ENCODE peak calls at places on chromosomes 16 and 17, in seven cellular contexts. One of them, this sample, is unnamed.

GRCh38 chr17:78019367-78019975 is 61.0 kb downstream of the TNRC6C start:
- DNase-seq in stimulated activated CD8-positive, alpha-beta memory T cell treated with anti-CD3 and anti-CD28 coated beads, Interleukin-4, amount 100 ng/mL, for 24 hours: no peak
- DNase-seq in astrocyte of the hippocampus: peak; percentile 48
- DNase-seq in hepatocyte: peak; percentile 32
- DNase-seq in psoas muscle: no peak
- DNase-seq in effector memory CD4-positive, alpha-beta T cell: no peak
- DNase-seq in A172: peak; percentile 35
- DNase-seq in this sample: peak; percentile 59

GRCh38 chr17:36933174-36934143 is 3.8 kb upstream of the LHX1 start:
- DNase-seq in stimulated activated CD8-positive, alpha-beta memory T cell treated with anti-CD3 and anti-CD28 coated beads, Interleukin-4, amount 100 ng/mL, for 24 hours: no peak
- DNase-seq in astrocyte of the hippocampus: peak; percentile 16
- DNase-seq in hepatocyte: no peak
- DNase-seq in psoas muscle: no peak
- DNase-seq in effector memory CD4-positive, alpha-beta T cell: no peak
- DNase-seq in A172: no peak
- DNase-seq in this sample: no peak

GRCh38 chr17:36851230-36851629 is 86.0 kb upstream of the LHX1 start:
- DNase-seq in stimulated activated CD8-positive, alpha-beta memory T cell treated with anti-CD3 and anti-CD28 coated beads, Interleukin-4, amount 100 ng/mL, for 24 hours: no peak
- DNase-seq in astrocyte of the hippocampus: no peak
- DNase-seq in hepatocyte: peak; percentile 43
- DNase-seq in psoas muscle: no peak
- DNase-seq in effector memory CD4-positive, alpha-beta T cell: no peak
- DNase-seq in A172: peak; percentile 92
- DNase-seq in this sample: peak; percentile 57

GRCh38 chr16:55846598-55847346 is 13.9 kb upstream of the CES1 start:
- DNase-seq in stimulated activated CD8-positive, alpha-beta memory T cell treated with anti-CD3 and anti-CD28 coated beads, Interleukin-4, amount 100 ng/mL, for 24 hours: no peak
- DNase-seq in astrocyte of the hippocampus: no peak
- DNase-seq in hepatocyte: no peak
- DNase-seq in psoas muscle: no peak
- DNase-seq in effector memory CD4-positive, alpha-beta T cell: no peak
- DNase-seq in A172: no peak
- DNase-seq in this sample: no peak

GRCh38 chr17:70775667-70776066 is 606.3 kb downstream of the KCNJ2 start:
- DNase-seq in stimulated activated CD8-positive, alpha-beta memory T cell treated with anti-CD3 and anti-CD28 coated beads, Interleukin-4, amount 100 ng/mL, for 24 hours: no peak
- DNase-seq in astrocyte of the hippocampus: no peak
- DNase-seq in hepatocyte: no peak
- DNase-seq in psoas muscle: no peak
- DNase-seq in effector memory CD4-positive, alpha-beta T cell: no peak
- DNase-seq in A172: no peak
- DNase-seq in this sample: no peak

GRCh38 chr17:35130392-35130791 is 9.0 kb downstream of the FNDC8 start:
- DNase-seq in stimulated activated CD8-positive, alpha-beta memory T cell treated with anti-CD3 and anti-CD28 coated beads, Interleukin-4, amount 100 ng/mL, for 24 hours: no peak
- DNase-seq in astrocyte of the hippocampus: no peak
- DNase-seq in hepatocyte: no peak
- DNase-seq in psoas muscle: no peak
- DNase-seq in effector memory CD4-positive, alpha-beta T cell: no peak
- DNase-seq in A172: no peak
- DNase-seq in this sample: no peak

GRCh38 chr16:46736695-46737094 is 11.4 kb downstream of the MYLK3 start:
- DNase-seq in stimulated activated CD8-positive, alpha-beta memory T cell treated with anti-CD3 and anti-CD28 coated beads, Interleukin-4, amount 100 ng/mL, for 24 hours: no peak
- DNase-seq in astrocyte of the hippocampus: no peak
- DNase-seq in hepatocyte: no peak
- DNase-seq in psoas muscle: no peak
- DNase-seq in effector memory CD4-positive, alpha-beta T cell: no peak
- DNase-seq in A172: no peak
- DNase-seq in this sample: no peak

GRCh38 chr16:63289834-63290460 is 1253.7 kb upstream of the CDH8 start:
- DNase-seq in stimulated activated CD8-positive, alpha-beta memory T cell treated with anti-CD3 and anti-CD28 coated beads, Interleukin-4, amount 100 ng/mL, for 24 hours: no peak
- DNase-seq in astrocyte of the hippocampus: peak; percentile 53
- DNase-seq in hepatocyte: peak; percentile 74
- DNase-seq in psoas muscle: no peak
- DNase-seq in effector memory CD4-positive, alpha-beta T cell: no peak
- DNase-seq in A172: peak; percentile 65
- DNase-seq in this sample: peak; percentile 54

GRCh38 chr16:14502932-14503741 is 126.9 kb downstream of the PARN start:
- DNase-seq in stimulated activated CD8-positive, alpha-beta memory T cell treated with anti-CD3 and anti-CD28 coated beads, Interleukin-4, amount 100 ng/mL, for 24 hours: no peak
- DNase-seq in astrocyte of the hippocampus: peak; percentile 74
- DNase-seq in hepatocyte: no peak
- DNase-seq in psoas muscle: no peak
- DNase-seq in effector memory CD4-positive, alpha-beta T cell: no peak
- DNase-seq in A172: peak; percentile 67
- DNase-seq in this sample: no peak

GRCh38 chr16:57651344-57652333 is 16.5 kb upstream of the ADGRG3 start:
- DNase-seq in stimulated activated CD8-positive, alpha-beta memory T cell treated with anti-CD3 and anti-CD28 coated beads, Interleukin-4, amount 100 ng/mL, for 24 hours: no peak
- DNase-seq in astrocyte of the hippocampus: no peak
- DNase-seq in hepatocyte: no peak
- DNase-seq in psoas muscle: no peak
- DNase-seq in effector memory CD4-positive, alpha-beta T cell: no peak
- DNase-seq in A172: no peak
- DNase-seq in this sample: no peak

GRCh38 chr16:89982318-89982717 is 33.8 kb downstream of the DEF8 start:
- DNase-seq in stimulated activated CD8-positive, alpha-beta memory T cell treated with anti-CD3 and anti-CD28 coated beads, Interleukin-4, amount 100 ng/mL, for 24 hours: no peak
- DNase-seq in astrocyte of the hippocampus: no peak
- DNase-seq in hepatocyte: no peak
- DNase-seq in psoas muscle: no peak
- DNase-seq in effector memory CD4-positive, alpha-beta T cell: no peak
- DNase-seq in A172: no peak
- DNase-seq in this sample: no peak

GRCh38 chr17:15951368-15952047 is 6.6 kb downstream of the ADORA2B start:
- DNase-seq in stimulated activated CD8-positive, alpha-beta memory T cell treated with anti-CD3 and anti-CD28 coated beads, Interleukin-4, amount 100 ng/mL, for 24 hours: no peak
- DNase-seq in astrocyte of the hippocampus: no peak
- DNase-seq in hepatocyte: no peak
- DNase-seq in psoas muscle: no peak
- DNase-seq in effector memory CD4-positive, alpha-beta T cell: no peak
- DNase-seq in A172: no peak
- DNase-seq in this sample: no peak

GRCh38 chr16:81493755-81494433 is 49.3 kb downstream of the CMIP start:
- DNase-seq in stimulated activated CD8-positive, alpha-beta memory T cell treated with anti-CD3 and anti-CD28 coated beads, Interleukin-4, amount 100 ng/mL, for 24 hours: peak; percentile 52
- DNase-seq in astrocyte of the hippocampus: peak; percentile 87
- DNase-seq in hepatocyte: peak; percentile 88
- DNase-seq in psoas muscle: no peak
- DNase-seq in effector memory CD4-positive, alpha-beta T cell: peak; percentile 12
- DNase-seq in A172: peak; percentile 86
- DNase-seq in this sample: peak; percentile 89

GRCh38 chr16:81487301-81487720 is 42.7 kb downstream of the CMIP start:
- DNase-seq in stimulated activated CD8-positive, alpha-beta memory T cell treated with anti-CD3 and anti-CD28 coated beads, Interleukin-4, amount 100 ng/mL, for 24 hours: no peak
- DNase-seq in astrocyte of the hippocampus: peak; percentile 85
- DNase-seq in hepatocyte: no peak
- DNase-seq in psoas muscle: peak; percentile 11
- DNase-seq in effector memory CD4-positive, alpha-beta T cell: no peak
- DNase-seq in A172: no peak
- DNase-seq in this sample: no peak

GRCh38 chr16:1031666-1032065 is 40.9 kb upstream of the SSTR5 start:
- DNase-seq in stimulated activated CD8-positive, alpha-beta memory T cell treated with anti-CD3 and anti-CD28 coated beads, Interleukin-4, amount 100 ng/mL, for 24 hours: no peak
- DNase-seq in astrocyte of the hippocampus: no peak
- DNase-seq in hepatocyte: no peak
- DNase-seq in psoas muscle: no peak
- DNase-seq in effector memory CD4-positive, alpha-beta T cell: no peak
- DNase-seq in A172: no peak
- DNase-seq in this sample: no peak

GRCh38 chr16:31451681-31452351 is 7.5 kb upstream of the ARMC5 start:
- DNase-seq in stimulated activated CD8-positive, alpha-beta memory T cell treated with anti-CD3 and anti-CD28 coated beads, Interleukin-4, amount 100 ng/mL, for 24 hours: no peak
- DNase-seq in astrocyte of the hippocampus: peak; percentile 83
- DNase-seq in hepatocyte: peak; percentile 89
- DNase-seq in psoas muscle: peak; percentile 61
- DNase-seq in effector memory CD4-positive, alpha-beta T cell: no peak
- DNase-seq in A172: peak; percentile 75
- DNase-seq in this sample: peak; percentile 87

GRCh38 chr16:4215106-4215505 is 26.8 kb downstream of the SRL start:
- DNase-seq in stimulated activated CD8-positive, alpha-beta memory T cell treated with anti-CD3 and anti-CD28 coated beads, Interleukin-4, amount 100 ng/mL, for 24 hours: no peak
- DNase-seq in astrocyte of the hippocampus: no peak
- DNase-seq in hepatocyte: no peak
- DNase-seq in psoas muscle: no peak
- DNase-seq in effector memory CD4-positive, alpha-beta T cell: no peak
- DNase-seq in A172: no peak
- DNase-seq in this sample: no peak